ENCODE peak calls at places on chromosomes 4 and X, in ten cellular contexts. L is upper lobe of right lung; C is lung; Y is small intestine; E is mammary epithelial cell; F is GM23248; M is cardiac muscle cell; U is hepatocyte; H is CD8-positive, alpha-beta T cell; A is gastrocnemius medialis. J is an unnamed sample.

GRCh38 chrX:1026263-1027015 is 186.0 kb downstream of the CRLF2 start:
- DNase-seq in U (no peak), F (no peak), A (no peak), E (no peak), M (no peak), L (no peak), C (no peak), H (no peak), Y (no peak), J (no peak)

GRCh38 chr4:1512738-1513660 is 106.8 kb upstream of the NKX1-1 start:
- DNase-seq in M (peak; percentile 40), H (no peak), C (no peak), F (peak; percentile 52), Y (peak; percentile 32), E (no peak), U (peak; percentile 87), A (no peak), L (peak; percentile 77), J (no peak)

GRCh38 chr4:138158746-138159297 is 83.3 kb downstream of the SLC7A11 start:
- DNase-seq in E (peak; percentile 67), U (no peak), Y (no peak), M (peak; percentile 51), L (no peak), H (no peak), A (no peak), F (peak; percentile 85), C (no peak), J (peak; percentile 12)

GRCh38 chr4:8182858-8183725 is 16.0 kb upstream of the SH3TC1 start:
- DNase-seq in A (peak; percentile 62), M (peak; percentile 90), C (peak; percentile 83), Y (peak; percentile 89), U (peak; percentile 87), F (peak; percentile 94), L (peak; percentile 90), H (no peak), E (peak; percentile 98), J (peak; percentile 78)

GRCh38 chr4:176642472-176642871 is 150.2 kb downstream of the VEGFC start:
- DNase-seq in A (no peak), Y (no peak), U (no peak), H (no peak), C (no peak), E (no peak), F (no peak), M (no peak), L (no peak), J (no peak)

GRCh38 chrX:107480272-107480671 is 30.8 kb downstream of the FRMPD3 start:
- DNase-seq in A (no peak), H (peak; percentile 50), E (peak; percentile 3), M (no peak), F (no peak), U (no peak), L (no peak), Y (no peak), C (no peak), J (no peak)

GRCh38 chr4:38902695-38903094 is 35.1 kb downstream of the FAM114A1 start:
- DNase-seq in H (no peak), C (no peak), L (no peak), F (peak; percentile 38), M (peak; percentile 41), Y (peak; percentile 60), E (peak; percentile 17), A (no peak), U (peak; percentile 21), J (peak; percentile 47)

GRCh38 chrX:50117477-50117876 is 83.3 kb downstream of the AKAP4 start:
- DNase-seq in A (no peak), E (no peak), C (no peak), Y (peak; percentile 68), M (no peak), U (peak; percentile 21), H (no peak), F (no peak), L (no peak), J (no peak)

GRCh38 chr4:182748949-182749348 is 168.2 kb downstream of the DCTD start:
- DNase-seq in L (no peak), E (peak; percentile 25), A (no peak), H (no peak), F (peak; percentile 31), U (no peak), Y (no peak), M (no peak), C (no peak), J (no peak)

GRCh38 chrX:139191746-139192385 is 338.7 kb upstream of the F9 start:
- DNase-seq in F (no peak), H (no peak), C (no peak), Y (no peak), L (no peak), M (no peak), U (no peak), E (no peak), A (no peak), J (no peak)

GRCh38 chrX:15988661-15989603 is 134.3 kb upstream of the AP1S2 start:
- DNase-seq in C (no peak), A (no peak), F (peak; percentile 73), Y (no peak), M (peak; percentile 78), L (no peak), H (no peak), U (peak; percentile 15), E (peak; percentile 31), J (peak; percentile 62)

GRCh38 chr4:40976343-40976742 is 226.6 kb downstream of the NSUN7 start:
- DNase-seq in A (no peak), C (no peak), H (no peak), Y (peak; percentile 63), U (peak; percentile 72), L (no peak), E (peak; percentile 42), M (peak; percentile 79), F (peak; percentile 72), J (peak; percentile 85)

GRCh38 chr4:94895081-94895480 is 137.3 kb downstream of the BMPR1B start:
- DNase-seq in A (no peak), U (no peak), E (no peak), M (no peak), L (no peak), F (no peak), Y (no peak), C (no peak), H (no peak), J (no peak)

GRCh38 chr4:158610790-158611189 is 60.9 kb downstream of the C4orf46 start:
- DNase-seq in L (no peak), Y (no peak), F (no peak), A (no peak), U (no peak), M (peak; percentile 35), H (no peak), C (no peak), E (peak; percentile 18), J (no peak)

GRCh38 chr4:105605493-105605892 is 53.1 kb downstream of the ARHGEF38 start:
- DNase-seq in U (no peak), H (no peak), M (peak; percentile 81), A (no peak), C (no peak), E (peak; percentile 51), Y (no peak), F (peak; percentile 39), L (no peak), J (no peak)

DNA sequence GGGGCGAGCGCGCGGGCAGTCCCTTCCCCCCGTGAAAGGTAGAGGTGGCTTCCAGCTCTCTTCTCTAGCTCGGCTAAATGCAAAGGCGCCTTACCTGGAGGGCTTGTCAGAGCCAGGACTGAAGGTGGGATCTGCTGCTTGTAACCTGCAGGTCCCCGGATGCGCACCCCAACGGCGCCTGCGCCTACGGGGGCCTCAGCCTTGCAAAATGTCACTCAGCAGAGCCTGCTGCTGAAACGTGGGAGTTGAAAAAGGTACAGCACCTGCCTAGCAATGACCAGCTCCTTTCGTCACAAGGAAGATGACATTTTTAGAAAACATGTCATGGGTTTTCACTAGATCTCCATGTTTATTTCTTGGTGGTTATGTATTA is 583 bp downstream of the ABHD18 start:
- DNase-seq in A (peak; percentile 10), U (peak; percentile 83), E (peak; percentile 58), H (peak; percentile 78), Y (peak; percentile 69), L (peak; percentile 82), M (peak; percentile 14), F (peak; percentile 33), C (peak; percentile 48), J (peak; percentile 31)
- H3K27ac ChIP-seq in A (peak overlapping the region; percentile 97), U (peak overlapping the region; percentile 94), E (peak overlapping the region; percentile 87), H (peak overlapping the region; percentile 91), Y (peak overlapping the region; percentile 98), L (peak overlapping the region; percentile 95), M (peak overlapping the region; percentile 96), F (peak overlapping the region; percentile 37), C (peak overlapping the region; percentile 87), J (peak overlapping the region; percentile 44)

GRCh38 chr4:76984788-76985211 is 35.2 kb downstream of the SEPTIN11 start:
- DNase-seq in M (peak; percentile 99), C (peak; percentile 33), L (no peak), F (peak; percentile 99), A (peak; percentile 64), H (no peak), U (peak; percentile 88), Y (peak; percentile 56), E (peak; percentile 80), J (peak; percentile 77)
- H3K4me1 ChIP-seq in M (peaks cover 23% of the 10 kb centered on the region), C (peaks cover 18% of the 10 kb centered on the region), L (peaks cover 76% of the 10 kb centered on the region), F (peaks cover 92% of the 10 kb centered on the region), A (peaks cover 37% of the 10 kb centered on the region), H (peaks cover 48% of the 10 kb centered on the region), U (peaks cover 45% of the 10 kb centered on the region), Y (peaks cover 11% of the 10 kb centered on the region), E (peaks cover 21% of the 10 kb centered on the region), J (peaks cover 80% of the 10 kb centered on the region)

GRCh38 chr4:20028694-20029093 is 223.0 kb upstream of the SLIT2 start:
- DNase-seq in Y (no peak), H (no peak), C (no peak), L (no peak), A (no peak), M (no peak), U (no peak), E (peak; percentile 32), F (peak; percentile 74), J (no peak)
- H3K9me3 ChIP-seq in Y (no peaks in the 10 kb centered on the region), H (no peaks in the 10 kb centered on the region), C (no peaks in the 10 kb centered on the region), L (no peaks in the 10 kb centered on the region), A (no peaks in the 10 kb centered on the region), M (no peaks in the 10 kb centered on the region), U (no peaks in the 10 kb centered on the region), E (no peaks in the 10 kb centered on the region), F (no peaks in the 10 kb centered on the region), J (no peaks in the 10 kb centered on the region)

GRCh38 chr4:25656031-25656430 is 380 bp downstream of the SLC34A2 start:
- DNase-seq in E (no peak), Y (peak; percentile 16), M (no peak), A (no peak), L (no peak), H (no peak), C (no peak), F (no peak), U (no peak), J (no peak)

GRCh38 chr4:25658357-25658771 is 2.7 kb downstream of the SLC34A2 start:
- DNase-seq in L (peak; percentile 56), E (no peak), H (no peak), C (peak; percentile 59), U (no peak), A (no peak), Y (no peak), F (no peak), M (no peak), J (no peak)

GRCh38 chr4:25654971-25655963 is at the start of gene SLC34A2:
- DNase-seq in A (no peak), F (no peak), M (peak; percentile 28), E (no peak), H (no peak), U (peak; percentile 63), L (peak; percentile 93), C (peak; percentile 87), Y (peak; percentile 56), J (no peak)

GRCh38 chr4:25650271-25650670 is 5.4 kb upstream of the SLC34A2 start:
- DNase-seq in A (no peak), U (no peak), F (no peak), C (no peak), Y (no peak), M (no peak), H (no peak), L (no peak), E (no peak), J (peak; percentile 82)

GRCh38 chr4:25654031-25654970 is 1.4 kb upstream of the SLC34A2 start:
- DNase-seq in C (peak; percentile 62), U (no peak), M (peak; percentile 36), L (peak; percentile 75), Y (peak; percentile 62), H (no peak), E (no peak), A (no peak), F (no peak), J (no peak)
- H3K27ac ChIP-seq in C (peak overlapping the region; percentile 82), U (no peak overlapping the region), M (no peak overlapping the region), L (peak overlapping the region; percentile 89), Y (peak overlapping the region; percentile 49), H (no peak overlapping the region), E (no peak overlapping the region), A (no peak overlapping the region), F (no peak overlapping the region), J (no peak overlapping the region)